ENCODE peak calls at places on chromosomes 13 and 19, in seven cellular contexts. V is H54, R is GM04504, E is HL-60, J is cardiac muscle cell, K is HCEC 1CT, A is nephron progenitor cell. C is an unnamed sample.

GRCh38 chr13:34762312-34762711 is 179.8 kb upstream of the NBEA start:
- DNase-seq in V (no peak), E (no peak), R (peak), A (no peak), K (no peak), J (peak), C (no peak)

GRCh38 chr13:92745233-92745632 is 481.4 kb upstream of the GPC6 start:
- DNase-seq in J (no peak), A (no peak), K (no peak), V (no peak), R (no peak), E (no peak), C (no peak)

GRCh38 chr13:106917673-106918652 is 350.0 kb upstream of the ARGLU1 start:
- DNase-seq in K (peak), R (peak), A (peak), J (peak), E (peak), V (peak), C (peak)

GRCh38 chr19:41426116-41426841 is 895 bp downstream of the B3GNT8 start:
- DNase-seq in K (no peak), A (no peak), J (no peak), E (no peak), R (no peak), V (no peak), C (no peak)

GRCh38 chr13:79637086-79637763 is 156.3 kb downstream of the NDFIP2 start:
- DNase-seq in R (no peak), J (peak), V (no peak), E (no peak), A (no peak), K (no peak), C (no peak)

GRCh38 chr13:40094056-40094455 is 438.6 kb downstream of the COG6 start:
- DNase-seq in E (no peak), K (peak), A (no peak), V (no peak), J (peak), R (no peak), C (no peak)

GRCh38 chr19:54551293-54551692 is 22.3 kb upstream of the LILRA2 start:
- DNase-seq in J (no peak), A (no peak), E (no peak), R (no peak), V (no peak), K (no peak), C (no peak)

GRCh38 chr13:101452519-101453485 is at the start of gene ITGBL1:
- DNase-seq in A (no peak), K (peak), J (peak), E (no peak), V (no peak), R (no peak), C (no peak)

GRCh38 chr13:24664726-24665409 is 15.3 kb upstream of the ATP12A start:
- DNase-seq in E (no peak), K (peak), J (no peak), V (no peak), A (no peak), R (no peak), C (no peak)

GRCh38 chr19:7605490-7606222 is 10.0 kb downstream of the CAMSAP3 start:
- DNase-seq in E (peak), K (peak), R (no peak), V (peak), J (peak), A (peak), C (peak)

GRCh38 chr13:42807866-42808265 is 26.5 kb downstream of the FAM216B start:
- DNase-seq in E (no peak), K (peak), J (peak), R (no peak), V (no peak), A (no peak), C (no peak)

GRCh38 chr19:6402834-6403608 is 10.1 kb upstream of the GTF2F1 start:
- DNase-seq in V (no peak), E (no peak), A (peak), K (no peak), R (no peak), J (peak), C (no peak)

GRCh38 chr19:51071006-51071405 is 6.1 kb upstream of the KLK13 start:
- DNase-seq in A (no peak), K (no peak), J (no peak), V (no peak), R (no peak), E (no peak), C (no peak)

GRCh38 chr19:56538761-56539263 is at the start of gene ZFP28:
- DNase-seq in V (peak), R (no peak), J (no peak), K (no peak), E (peak), A (peak), C (no peak)

GRCh38 chr19:1567116-1567847 is 843 bp downstream of the MEX3D start:
- DNase-seq in J (peak), R (no peak), K (peak), V (peak), E (no peak), A (peak), C (no peak)

GRCh38 chr13:42129033-42129432 is 80.6 kb downstream of the DGKH start:
- DNase-seq in K (no peak), A (no peak), J (no peak), R (no peak), E (no peak), V (no peak), C (no peak)

GRCh38 chr19:1468274-1469199 is 10.5 kb downstream of the C19orf25 start:
- DNase-seq in A (peak), E (peak), J (no peak), V (no peak), K (no peak), R (no peak), C (no peak)

GRCh38 chr13:34338102-34338501 is 520.2 kb downstream of the RFC3 start:
- DNase-seq in J (no peak), E (no peak), R (no peak), A (no peak), K (no peak), V (no peak), C (no peak)

GRCh38 chr19:51016798-51017683 is 2.5 kb downstream of the KLK10 start:
- DNase-seq in E (peak), R (no peak), A (peak), K (no peak), V (no peak), J (peak), C (peak)

GRCh38 chr19:41029524-41030432 is 38.7 kb downstream of the CYP2B6 start:
- DNase-seq in A (no peak), K (no peak), J (no peak), V (no peak), E (no peak), R (no peak), C (no peak)

GRCh38 chr13:23946900-23947299 is 49.6 kb upstream of the C1QTNF9B start:
- DNase-seq in R (no peak), J (no peak), A (no peak), K (no peak), E (no peak), V (no peak), C (no peak)

GRCh38 chr13:100100115-100100879 is 11.4 kb downstream of the PCCA start:
- DNase-seq in E (no peak), A (no peak), R (no peak), J (peak), V (peak), K (peak), C (no peak)

GRCh38 chr13:102484329-102484728 is 82.5 kb upstream of the FGF14 start:
- DNase-seq in R (no peak), J (no peak), A (no peak), V (no peak), E (no peak), K (peak), C (no peak)

GRCh38 chr13:114021464-114022308 is 47.8 kb upstream of the C13orf46 start:
- DNase-seq in A (no peak), R (no peak), K (no peak), V (no peak), J (no peak), E (no peak), C (no peak)

GRCh38 chr13:77330009-77330471 is 3.1 kb upstream of the MYCBP2 start:
- DNase-seq in R (no peak), K (peak), V (no peak), A (no peak), J (peak), E (no peak), C (no peak)

GRCh38 chr19:11446271-11446651 is 10.8 kb downstream of the PRKCSH start:
- DNase-seq in R (no peak), J (no peak), V (no peak), K (no peak), E (no peak), A (no peak), C (no peak)

GRCh38 chr13:99468971-99469545 is 32.2 kb upstream of the TM9SF2 start:
- DNase-seq in K (no peak), V (no peak), E (peak), R (no peak), A (no peak), J (peak), C (no peak)

GRCh38 chr19:42634409-42635232 is 39.9 kb upstream of the CEACAM8 start:
- DNase-seq in A (no peak), J (peak), V (peak), K (peak), E (peak), R (peak), C (peak)

GRCh38 chr19:45668342-45668871 is 386 bp downstream of the GIPR start:
- DNase-seq in V (no peak), K (no peak), A (no peak), J (no peak), R (no peak), E (peak), C (no peak)

GRCh38 chr13:30700364-30700763 is 35.0 kb upstream of the ALOX5AP start:
- DNase-seq in R (no peak), K (no peak), V (no peak), A (no peak), J (no peak), E (peak), C (no peak)

GRCh38 chr19:53876651-53877224 is 5.3 kb upstream of the PRKCG start:
- DNase-seq in K (no peak), R (no peak), E (no peak), A (no peak), J (no peak), V (no peak), C (no peak)

GRCh38 chr13:99590519-99591011 is 89.3 kb downstream of the TM9SF2 start:
- DNase-seq in A (no peak), E (no peak), K (no peak), R (no peak), V (no peak), J (peak), C (no peak)

GRCh38 chr19:16340092-16340491 is 15.5 kb downstream of the KLF2 start:
- DNase-seq in A (no peak), E (no peak), J (no peak), R (no peak), V (no peak), K (no peak), C (no peak)

C was measured in iPS DF 6.9.